ENCODE peak calls at places on chromosomes 4 and X, in eight cellular contexts. One of them, this sample, is unnamed.

GRCh38 chr4:7529368-7529923 is 94.7 kb upstream of the PSAPL1 start:
- DNase-seq in fibroblast of pulmonary artery: no peak
- DNase-seq in fibroblast of mammary gland: no peak
- DNase-seq in tibial nerve: no peak
- DNase-seq in astrocyte of the spinal cord: no peak
- DNase-seq in bronchial epithelial cell: no peak
- DNase-seq in PC-3: no peak
- DNase-seq in dorsolateral prefrontal cortex: no peak
- DNase-seq in this sample: no peak

GRCh38 chrX:2696698-2697215 is 5.7 kb downstream of the CD99 start:
- DNase-seq in bronchial epithelial cell: peak; percentile 95
- DNase-seq in dorsolateral prefrontal cortex: no peak
- DNase-seq in fibroblast of pulmonary artery: peak; percentile 93
- DNase-seq in fibroblast of mammary gland: peak; percentile 95
- DNase-seq in astrocyte of the spinal cord: peak; percentile 90
- DNase-seq in PC-3: peak; percentile 90
- DNase-seq in tibial nerve: no peak
- DNase-seq in this sample: no peak

GRCh38 chr4:1765409-1766335 is 27.4 kb upstream of the FGFR3 start:
- DNase-seq in tibial nerve: no peak
- DNase-seq in fibroblast of pulmonary artery: no peak
- DNase-seq in fibroblast of mammary gland: no peak
- DNase-seq in dorsolateral prefrontal cortex: no peak
- DNase-seq in astrocyte of the spinal cord: no peak
- DNase-seq in bronchial epithelial cell: no peak
- DNase-seq in PC-3: no peak
- DNase-seq in this sample: no peak

GRCh38 chr4:24322986-24323385 is 261.4 kb downstream of the DHX15 start:
- DNase-seq in fibroblast of pulmonary artery: no peak
- DNase-seq in bronchial epithelial cell: no peak
- DNase-seq in dorsolateral prefrontal cortex: no peak
- DNase-seq in astrocyte of the spinal cord: peak; percentile 19
- DNase-seq in tibial nerve: no peak
- DNase-seq in PC-3: no peak
- DNase-seq in fibroblast of mammary gland: peak; percentile 22
- DNase-seq in this sample: no peak

GRCh38 chr4:112817933-112818921 is 181.3 kb downstream of the LARP7 start:
- DNase-seq in astrocyte of the spinal cord: peak; percentile 94
- DNase-seq in fibroblast of pulmonary artery: peak; percentile 84
- DNase-seq in bronchial epithelial cell: peak; percentile 66
- DNase-seq in fibroblast of mammary gland: peak; percentile 94
- DNase-seq in PC-3: peak; percentile 34
- DNase-seq in dorsolateral prefrontal cortex: peak; percentile 97
- DNase-seq in tibial nerve: peak; percentile 77
- DNase-seq in this sample: peak; percentile 95

GRCh38 chr4:64125354-64125753 is 283.9 kb downstream of the TECRL start:
- DNase-seq in fibroblast of pulmonary artery: no peak
- DNase-seq in astrocyte of the spinal cord: no peak
- DNase-seq in tibial nerve: no peak
- DNase-seq in bronchial epithelial cell: no peak
- DNase-seq in dorsolateral prefrontal cortex: no peak
- DNase-seq in fibroblast of mammary gland: no peak
- DNase-seq in PC-3: no peak
- DNase-seq in this sample: no peak

GRCh38 chrX:670596-670995 is 40.0 kb downstream of the SHOX start:
- DNase-seq in astrocyte of the spinal cord: no peak
- DNase-seq in PC-3: no peak
- DNase-seq in bronchial epithelial cell: no peak
- DNase-seq in tibial nerve: no peak
- DNase-seq in dorsolateral prefrontal cortex: no peak
- DNase-seq in fibroblast of pulmonary artery: no peak
- DNase-seq in fibroblast of mammary gland: no peak
- DNase-seq in this sample: no peak

GRCh38 chr4:110824344-110824743 is 201.5 kb upstream of the PITX2 start:
- DNase-seq in dorsolateral prefrontal cortex: no peak
- DNase-seq in tibial nerve: no peak
- DNase-seq in fibroblast of mammary gland: no peak
- DNase-seq in astrocyte of the spinal cord: no peak
- DNase-seq in PC-3: no peak
- DNase-seq in fibroblast of pulmonary artery: no peak
- DNase-seq in bronchial epithelial cell: no peak
- DNase-seq in this sample: no peak

GRCh38 chr4:5708171-5708828 is at the start of gene EVC2:
- DNase-seq in fibroblast of mammary gland: peak; percentile 62
- DNase-seq in PC-3: peak; percentile 23
- DNase-seq in bronchial epithelial cell: peak; percentile 33
- DNase-seq in dorsolateral prefrontal cortex: no peak
- DNase-seq in tibial nerve: peak; percentile 53
- DNase-seq in astrocyte of the spinal cord: peak; percentile 59
- DNase-seq in fibroblast of pulmonary artery: peak; percentile 66
- DNase-seq in this sample: no peak

GRCh38 chr4:78512357-78512920 is 39.1 kb upstream of the ANXA3 start:
- DNase-seq in fibroblast of pulmonary artery: no peak
- DNase-seq in astrocyte of the spinal cord: no peak
- DNase-seq in fibroblast of mammary gland: no peak
- DNase-seq in PC-3: no peak
- DNase-seq in bronchial epithelial cell: no peak
- DNase-seq in dorsolateral prefrontal cortex: no peak
- DNase-seq in tibial nerve: no peak
- DNase-seq in this sample: no peak

GRCh38 chrX:148865237-148865636 is 364.8 kb downstream of the AFF2 start:
- DNase-seq in tibial nerve: no peak
- DNase-seq in astrocyte of the spinal cord: no peak
- DNase-seq in dorsolateral prefrontal cortex: no peak
- DNase-seq in bronchial epithelial cell: no peak
- DNase-seq in fibroblast of pulmonary artery: no peak
- DNase-seq in PC-3: no peak
- DNase-seq in fibroblast of mammary gland: no peak
- DNase-seq in this sample: no peak
- TF ChIP-seq CTCF in tibial nerve: no peak
- TF ChIP-seq CTCF in astrocyte of the spinal cord: no peak
- TF ChIP-seq CTCF in dorsolateral prefrontal cortex: no peak
- TF ChIP-seq CTCF in bronchial epithelial cell: no peak
- TF ChIP-seq CTCF in fibroblast of pulmonary artery: no peak
- TF ChIP-seq CTCF in PC-3: no peak
- TF ChIP-seq CTCF in fibroblast of mammary gland: no peak
- TF ChIP-seq CTCF in this sample: no peak

GRCh38 chr4:142567620-142568451 is 278.3 kb downstream of the INPP4B start:
- DNase-seq in dorsolateral prefrontal cortex: no peak
- DNase-seq in PC-3: peak; percentile 13
- DNase-seq in bronchial epithelial cell: peak; percentile 55
- DNase-seq in tibial nerve: no peak
- DNase-seq in fibroblast of mammary gland: peak; percentile 20
- DNase-seq in fibroblast of pulmonary artery: peak; percentile 7
- DNase-seq in astrocyte of the spinal cord: peak; percentile 28
- DNase-seq in this sample: peak; percentile 95
- H3K4me3 ChIP-seq in dorsolateral prefrontal cortex: no peak overlapping the region
- H3K4me3 ChIP-seq in PC-3: no peak overlapping the region
- H3K4me3 ChIP-seq in bronchial epithelial cell: no peak overlapping the region
- H3K4me3 ChIP-seq in tibial nerve: no peak overlapping the region
- H3K4me3 ChIP-seq in fibroblast of mammary gland: no peak overlapping the region
- H3K4me3 ChIP-seq in fibroblast of pulmonary artery: no peak overlapping the region
- H3K4me3 ChIP-seq in astrocyte of the spinal cord: no peak overlapping the region
- H3K4me3 ChIP-seq in this sample: peak overlapping the region; percentile 27

DNA sequence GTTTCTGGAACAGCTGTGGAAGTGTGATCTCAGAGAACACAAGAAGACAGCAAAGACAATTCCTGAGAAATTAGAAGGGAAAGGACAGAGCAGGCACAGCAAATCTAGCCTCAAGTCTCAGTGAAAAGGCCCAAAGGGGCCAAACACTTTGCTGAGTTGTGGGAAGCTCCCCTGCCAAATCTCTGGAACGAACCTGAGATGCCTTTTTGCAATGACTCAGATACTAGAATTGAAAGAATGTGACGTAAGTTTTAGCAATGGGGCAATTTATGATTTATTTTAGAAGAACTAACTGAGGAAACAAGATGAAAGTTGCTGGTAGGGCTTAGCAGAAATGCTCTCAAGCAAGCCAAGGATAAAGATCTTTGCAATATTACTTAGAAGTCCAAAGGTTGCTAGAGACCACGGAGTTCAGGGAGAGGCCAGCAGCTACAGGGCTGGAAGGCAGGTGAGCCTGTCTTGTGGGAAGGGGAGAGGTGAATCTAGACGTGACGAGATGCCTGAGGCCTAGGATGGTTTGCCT is 92.8 kb downstream of the AMELX start:
- DNase-seq in fibroblast of pulmonary artery: peak; percentile 77
- DNase-seq in dorsolateral prefrontal cortex: no peak
- DNase-seq in fibroblast of mammary gland: peak; percentile 86
- DNase-seq in PC-3: peak; percentile 68
- DNase-seq in bronchial epithelial cell: peak; percentile 51
- DNase-seq in tibial nerve: no peak
- DNase-seq in astrocyte of the spinal cord: peak; percentile 61
- DNase-seq in this sample: no peak
- TF ChIP-seq CTCF in fibroblast of pulmonary artery: no peak
- TF ChIP-seq CTCF in dorsolateral prefrontal cortex: no peak
- TF ChIP-seq CTCF in fibroblast of mammary gland: no peak
- TF ChIP-seq CTCF in PC-3: no peak
- TF ChIP-seq CTCF in bronchial epithelial cell: no peak
- TF ChIP-seq CTCF in tibial nerve: no peak
- TF ChIP-seq CTCF in astrocyte of the spinal cord: no peak
- TF ChIP-seq CTCF in this sample: no peak

DNA sequence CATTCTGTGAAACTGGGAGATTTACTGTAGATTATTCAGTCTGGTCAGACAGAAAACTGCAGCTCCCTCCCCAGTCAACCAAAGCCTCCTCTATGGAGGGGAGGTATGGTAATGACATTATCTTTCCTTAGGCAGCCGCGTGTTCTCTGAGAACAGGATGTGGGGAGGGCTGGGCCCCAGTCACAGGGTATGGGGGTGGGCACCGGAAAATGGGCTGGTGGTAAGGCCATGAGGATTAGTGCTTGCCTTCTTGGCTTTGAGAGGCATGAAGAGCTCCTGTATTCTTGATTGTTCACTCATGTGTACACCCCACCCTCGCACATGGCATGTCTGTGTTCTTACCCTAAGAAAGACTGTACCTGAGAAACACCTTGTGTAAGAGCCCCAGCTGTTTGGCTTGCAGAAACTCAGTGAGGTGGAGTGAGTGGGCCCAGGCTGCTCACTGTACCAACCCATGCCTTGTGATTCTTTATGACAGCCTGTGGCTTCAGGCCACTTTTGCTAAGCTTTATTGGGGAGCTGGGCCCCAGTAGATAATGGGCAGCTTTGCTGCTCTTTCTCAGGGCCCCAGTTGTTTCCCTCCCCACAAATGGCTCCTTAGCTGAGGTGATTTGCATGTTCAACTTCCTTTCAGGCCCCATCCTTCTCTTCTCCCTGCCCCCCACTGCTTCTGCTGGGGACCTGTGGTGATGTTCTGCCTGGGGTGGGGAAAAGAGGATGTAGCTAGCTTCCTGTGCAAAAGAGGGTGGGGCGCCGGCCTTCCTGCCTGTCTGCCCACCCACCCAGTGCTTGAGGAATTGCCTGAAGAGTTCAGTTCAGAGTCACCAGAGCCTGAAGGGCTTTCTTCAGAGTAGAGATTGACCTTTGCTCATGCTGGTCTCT is 30.7 kb downstream of the MSN start:
- DNase-seq in fibroblast of pulmonary artery: peak; percentile 45
- DNase-seq in bronchial epithelial cell: no peak
- DNase-seq in fibroblast of mammary gland: no peak
- DNase-seq in astrocyte of the spinal cord: no peak
- DNase-seq in dorsolateral prefrontal cortex: no peak
- DNase-seq in PC-3: no peak
- DNase-seq in tibial nerve: no peak
- DNase-seq in this sample: no peak
- H3K4me3 ChIP-seq in fibroblast of pulmonary artery: no peak overlapping the region
- H3K4me3 ChIP-seq in bronchial epithelial cell: no peak overlapping the region
- H3K4me3 ChIP-seq in fibroblast of mammary gland: no peak overlapping the region
- H3K4me3 ChIP-seq in astrocyte of the spinal cord: no peak overlapping the region
- H3K4me3 ChIP-seq in dorsolateral prefrontal cortex: no peak overlapping the region
- H3K4me3 ChIP-seq in PC-3: no peak overlapping the region
- H3K4me3 ChIP-seq in tibial nerve: no peak overlapping the region
- H3K4me3 ChIP-seq in this sample: no peak overlapping the region

DNA sequence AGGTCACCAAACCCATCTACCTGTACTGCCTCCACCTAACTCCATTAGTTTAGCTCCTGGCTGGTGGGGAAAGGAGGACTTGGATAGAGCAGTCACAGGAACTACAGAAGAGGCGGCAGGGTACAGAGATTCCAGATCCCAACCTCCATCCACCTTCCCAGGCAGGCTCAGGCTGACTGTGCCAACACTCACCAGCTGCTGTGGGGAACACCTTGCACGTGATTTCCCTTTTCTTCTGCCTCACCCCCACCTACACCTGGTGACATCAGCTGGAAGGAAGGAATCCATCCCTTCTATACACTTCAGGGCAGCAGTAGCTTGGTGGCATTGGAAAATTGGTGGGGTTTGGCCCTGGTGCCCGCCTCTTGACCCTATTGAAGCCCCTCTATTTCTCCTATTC is 41.5 kb downstream of the EFNB1 start:
- DNase-seq in fibroblast of pulmonary artery: no peak
- DNase-seq in fibroblast of mammary gland: no peak
- DNase-seq in bronchial epithelial cell: no peak
- DNase-seq in tibial nerve: no peak
- DNase-seq in astrocyte of the spinal cord: no peak
- DNase-seq in PC-3: no peak
- DNase-seq in dorsolateral prefrontal cortex: no peak
- DNase-seq in this sample: no peak
- TF ChIP-seq CTCF in fibroblast of pulmonary artery: no peak
- TF ChIP-seq CTCF in fibroblast of mammary gland: no peak
- TF ChIP-seq CTCF in bronchial epithelial cell: no peak
- TF ChIP-seq CTCF in tibial nerve: no peak
- TF ChIP-seq CTCF in astrocyte of the spinal cord: no peak
- TF ChIP-seq CTCF in PC-3: no peak
- TF ChIP-seq CTCF in dorsolateral prefrontal cortex: no peak
- TF ChIP-seq CTCF in this sample: no peak

DNA sequence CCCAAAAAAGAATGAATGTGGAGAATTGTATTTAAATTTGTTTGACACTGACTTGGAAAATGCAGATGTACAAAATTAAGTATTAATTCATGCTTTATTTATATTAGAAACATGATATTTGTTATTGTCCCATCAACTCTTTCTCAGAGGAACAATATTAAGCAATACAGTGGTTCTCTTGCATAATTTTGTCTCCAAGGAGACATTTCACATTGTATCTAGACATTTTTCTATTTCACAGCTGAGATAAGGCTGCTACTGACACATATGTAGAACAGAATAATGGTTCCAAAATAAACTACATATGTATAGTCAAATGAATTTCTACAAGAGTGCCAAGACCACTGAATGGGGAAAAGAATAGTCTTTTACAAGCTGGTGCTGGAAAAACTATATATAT is 427.9 kb upstream of the SPANXN1 start:
- DNase-seq in bronchial epithelial cell: peak; percentile 1
- DNase-seq in astrocyte of the spinal cord: no peak
- DNase-seq in tibial nerve: no peak
- DNase-seq in PC-3: no peak
- DNase-seq in fibroblast of mammary gland: peak; percentile 10
- DNase-seq in fibroblast of pulmonary artery: no peak
- DNase-seq in dorsolateral prefrontal cortex: no peak
- DNase-seq in this sample: no peak
- H3K4me3 ChIP-seq in bronchial epithelial cell: no peak overlapping the region
- H3K4me3 ChIP-seq in astrocyte of the spinal cord: no peak overlapping the region
- H3K4me3 ChIP-seq in tibial nerve: no peak overlapping the region
- H3K4me3 ChIP-seq in PC-3: no peak overlapping the region
- H3K4me3 ChIP-seq in fibroblast of mammary gland: no peak overlapping the region
- H3K4me3 ChIP-seq in fibroblast of pulmonary artery: no peak overlapping the region
- H3K4me3 ChIP-seq in dorsolateral prefrontal cortex: no peak overlapping the region
- H3K4me3 ChIP-seq in this sample: no peak overlapping the region

This sample was measured in retinal pigment epithelial cell.